ENCODE peak calls at places on chromosome 13, in four cellular contexts. K is HepG2, B is WTC11, M is K562. Q is an unnamed sample.

GRCh38 chr13:87810920-87811344 is 139.8 kb downstream of the SLITRK5 start:
- DNase-seq in K (no peak), B (no peak), M (no peak), Q (no peak)

GRCh38 chr13:98773053-98773452 is 20.6 kb upstream of the SLC15A1 start:
- DNase-seq in K (no peak), B (peak), M (no peak), Q (no peak)

GRCh38 chr13:107069107-107069776 is 501.3 kb upstream of the ARGLU1 start:
- DNase-seq in K (no peak), B (no peak), M (no peak), Q (no peak)

GRCh38 chr13:59424661-59425060 is 739.1 kb downstream of the DIAPH3 start:
- DNase-seq in K (no peak), B (no peak), M (no peak), Q (no peak)

GRCh38 chr13:41061914-41062837 is 867 bp downstream of the WBP4 start:
- DNase-seq in K (no peak), B (no peak), M (peak), Q (peak)

GRCh38 chr13:33874871-33875270 is 56.9 kb downstream of the RFC3 start:
- DNase-seq in K (no peak), B (no peak), M (no peak), Q (no peak)

GRCh38 chr13:59771272-59771671 is 392.5 kb downstream of the DIAPH3 start:
- DNase-seq in K (peak), B (no peak), M (no peak), Q (no peak)

GRCh38 chr13:59476376-59476775 is 687.4 kb downstream of the DIAPH3 start:
- DNase-seq in K (no peak), B (no peak), M (no peak), Q (no peak)

GRCh38 chr13:91017031-91017668 is 330.3 kb upstream of the MIR17HG start:
- DNase-seq in K (no peak), B (peak), M (peak), Q (peak)

GRCh38 chr13:99465454-99465853 is 35.8 kb upstream of the TM9SF2 start:
- DNase-seq in K (no peak), B (no peak), M (no peak), Q (no peak)

GRCh38 chr13:24540236-24541126 is 27.9 kb upstream of the PARP4 start:
- DNase-seq in K (peak), B (peak), M (peak), Q (peak)

GRCh38 chr13:30371649-30372265 is 50.5 kb upstream of the UBE2L5 start:
- DNase-seq in K (peak), B (no peak), M (no peak), Q (no peak)
- TF ChIP-seq ELF4 in K (no peak), B (no peak), M (no peak), Q (no peak)

DNA sequence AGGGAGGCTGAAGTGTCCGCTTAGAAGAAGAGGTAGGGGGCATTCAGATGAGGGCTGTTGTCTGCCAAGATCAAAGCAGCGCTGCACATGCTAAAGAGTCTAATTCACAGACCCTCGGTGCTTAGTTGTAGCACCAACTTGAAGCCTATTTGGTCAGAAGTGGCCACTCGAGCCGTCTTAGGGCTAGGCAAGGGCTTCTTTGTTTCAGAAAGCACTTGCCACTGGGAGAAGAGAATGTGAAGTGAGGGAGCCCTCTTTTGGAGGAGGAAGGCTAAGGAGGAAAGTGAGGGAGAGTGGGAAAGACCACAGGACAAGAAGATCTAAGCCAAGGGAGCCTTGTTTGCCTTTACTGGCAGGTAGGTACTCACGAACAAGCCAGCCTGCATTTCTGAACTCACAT is 313.4 kb upstream of the TMTC4 start:
- DNase-seq in K (no peak), B (peak), M (no peak), Q (no peak)
- TF ChIP-seq ELF4 in K (no peak), B (no peak), M (no peak), Q (no peak)

GRCh38 chr13:113559061-113559460 is 25.5 kb upstream of the TFDP1 start:
- DNase-seq in K (no peak), B (no peak), M (no peak), Q (no peak)
- TF ChIP-seq ELF4 in K (no peak), B (no peak), M (no peak), Q (no peak)

DNA sequence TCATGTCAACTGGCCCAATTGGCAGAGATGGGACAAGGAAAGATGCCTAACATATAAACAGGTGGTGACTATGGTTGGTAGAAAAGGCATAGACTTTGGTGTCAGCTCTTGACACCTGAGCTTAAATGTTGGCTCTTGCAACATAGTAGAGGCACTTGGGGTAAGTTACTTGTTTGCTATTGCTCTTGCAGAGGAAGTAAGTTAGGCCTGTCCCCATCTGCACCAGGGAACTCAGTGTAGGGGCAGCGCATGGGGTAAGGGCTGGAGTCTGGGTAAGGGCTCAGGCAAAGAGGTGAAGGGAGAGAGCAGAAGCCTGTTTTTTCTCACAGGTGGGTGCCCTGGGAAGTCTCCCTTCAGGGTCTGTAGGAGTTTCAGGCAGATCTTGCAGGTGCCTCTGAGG is 27.6 kb downstream of the ERICH6B start:
- DNase-seq in K (no peak), B (no peak), M (no peak), Q (no peak)
- TF ChIP-seq ELF4 in K (no peak), B (no peak), M (no peak), Q (no peak)

DNA sequence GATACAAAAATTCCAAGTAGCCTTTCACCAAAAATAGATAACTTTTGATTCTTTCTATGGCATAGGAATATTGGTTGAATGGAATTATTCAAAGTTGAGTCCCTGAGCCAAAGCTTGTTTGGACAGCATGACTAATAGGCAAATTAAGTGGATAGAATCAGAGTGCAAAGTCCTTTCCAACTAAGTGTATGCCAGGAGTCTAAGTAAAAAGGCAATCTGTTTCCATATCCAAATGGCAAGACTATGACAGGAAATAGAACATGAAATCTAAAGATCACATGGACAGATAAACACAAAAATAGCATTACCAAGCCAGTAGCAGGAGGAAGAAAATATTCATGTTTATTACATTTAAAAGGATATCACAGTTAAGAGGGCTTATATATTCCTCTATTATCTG is 804.6 kb downstream of the SLITRK6 start:
- DNase-seq in K (peak), B (no peak), M (no peak), Q (no peak)
- TF ChIP-seq ELF4 in K (no peak), B (no peak), M (no peak), Q (no peak)

GRCh38 chr13:73914119-73914518 is 220.1 kb downstream of the KLF12 start:
- DNase-seq in K (no peak), B (no peak), M (no peak), Q (no peak)
- TF ChIP-seq ELF4 in K (no peak), B (no peak), M (no peak), Q (no peak)